ENCODE peak calls at places on chromosomes 2 and 18, in seven cellular contexts. L is iris pigment epithelial cell, C is KBM-7, W is HTR-8/SVneo, B is posterior vena cava, Z is NCI-H460, E is HEK293T. X is an unnamed sample.

GRCh38 chr2:9003366-9003615 is 193 bp downstream of the MBOAT2 start:
- DNase-seq in L (no peak), C (no peak), W (no peak), B (no peak), Z (no peak), E (no peak), X (no peak)

GRCh38 chr18:78584167-78585022 is 395.2 kb upstream of the SALL3 start:
- DNase-seq in L (no peak), C (no peak), W (no peak), B (no peak), Z (no peak), E (no peak), X (no peak)

GRCh38 chr2:73103018-73103542 is 9.7 kb downstream of the RAB11FIP5 start:
- DNase-seq in L (no peak), C (no peak), W (no peak), B (peak; percentile 74), Z (no peak), E (no peak), X (no peak)

GRCh38 chr2:226508683-226509082 is 290.9 kb downstream of the IRS1 start:
- DNase-seq in L (peak; percentile 23), C (no peak), W (no peak), B (no peak), Z (no peak), E (no peak), X (no peak)

GRCh38 chr18:64966667-64967066 is 784.1 kb upstream of the CDH7 start:
- DNase-seq in L (no peak), C (no peak), W (no peak), B (no peak), Z (no peak), E (no peak), X (no peak)

GRCh38 chr2:175836361-175836760 is 165.7 kb downstream of the LNPK start:
- DNase-seq in L (no peak), C (no peak), W (no peak), B (no peak), Z (no peak), E (no peak), X (no peak)

GRCh38 chr18:45324489-45325111 is 290.7 kb upstream of the SLC14A2 start:
- DNase-seq in L (peak; percentile 51), C (no peak), W (no peak), B (peak; percentile 93), Z (peak; percentile 52), E (no peak), X (peak; percentile 8)

GRCh38 chr2:64609229-64609994 is 44.3 kb downstream of the SERTAD2 start:
- DNase-seq in L (peak; percentile 53), C (peak; percentile 53), W (no peak), B (peak; percentile 91), Z (peak; percentile 33), E (peak; percentile 92), X (peak; percentile 17)

GRCh38 chr2:6826081-6826913 is 39.4 kb downstream of the CMPK2 start:
- DNase-seq in L (peak; percentile 89), C (peak; percentile 91), W (no peak), B (no peak), Z (peak; percentile 48), E (peak; percentile 15), X (peak; percentile 87)

GRCh38 chr18:37218022-37218590 is 347.5 kb downstream of the CELF4 start:
- DNase-seq in L (no peak), C (no peak), W (no peak), B (no peak), Z (no peak), E (no peak), X (no peak)

GRCh38 chr18:12703714-12704113 is 872 bp downstream of the PSMG2 start:
- DNase-seq in L (peak; percentile 28), C (peak; percentile 38), W (no peak), B (no peak), Z (no peak), E (peak; percentile 10), X (peak; percentile 46)

GRCh38 chr2:130759906-130760753 is 4.8 kb downstream of the AMER3 start:
- DNase-seq in L (peak; percentile 9), C (no peak), W (no peak), B (no peak), Z (no peak), E (no peak), X (no peak)

GRCh38 chr18:61335737-61336555 is 2.7 kb downstream of the CDH20 start:
- DNase-seq in L (peak; percentile 51), C (no peak), W (no peak), B (no peak), Z (no peak), E (peak; percentile 7), X (no peak)

GRCh38 chr2:20186078-20186854 is 38.7 kb downstream of the SDC1 start:
- DNase-seq in L (peak; percentile 39), C (peak; percentile 81), W (peak; percentile 83), B (no peak), Z (no peak), E (no peak), X (peak; percentile 73)

GRCh38 chr2:145221032-145221431 is 701.1 kb upstream of the ZEB2 start:
- DNase-seq in L (no peak), C (no peak), W (no peak), B (no peak), Z (no peak), E (no peak), X (no peak)

GRCh38 chr2:30869988-30870387 is 62.7 kb upstream of the CAPN13 start:
- DNase-seq in L (no peak), C (no peak), W (no peak), B (no peak), Z (no peak), E (no peak), X (no peak)

GRCh38 chr2:16222326-16222725 is 282.0 kb downstream of the MYCN start:
- DNase-seq in L (no peak), C (no peak), W (no peak), B (no peak), Z (no peak), E (no peak), X (no peak)

GRCh38 chr2:102046135-102046901 is 54.6 kb downstream of the IL1R2 start:
- DNase-seq in L (peak; percentile 82), C (no peak), W (no peak), B (no peak), Z (no peak), E (no peak), X (peak; percentile 89)

GRCh38 chr2:19021100-19021476 is 337.3 kb downstream of the OSR1 start:
- DNase-seq in L (peak; percentile 94), C (no peak), W (peak; percentile 54), B (no peak), Z (no peak), E (no peak), X (peak; percentile 98)

GRCh38 chr2:48508461-48509124 is 21.4 kb upstream of the STON1 start:
- DNase-seq in L (peak; percentile 89), C (peak; percentile 20), W (peak; percentile 37), B (no peak), Z (peak; percentile 33), E (no peak), X (peak; percentile 75)

GRCh38 chr18:8866679-8867078 is 161.3 kb downstream of the MTCL1 start:
- DNase-seq in L (no peak), C (no peak), W (no peak), B (no peak), Z (no peak), E (no peak), X (no peak)

GRCh38 chr2:231883468-231883881 is 42.7 kb downstream of the NPPC start:
- DNase-seq in L (no peak), C (peak; percentile 5), W (peak; percentile 49), B (no peak), Z (no peak), E (no peak), X (no peak)

GRCh38 chr18:45998244-45998643 is 31.1 kb upstream of the EPG5 start:
- DNase-seq in L (no peak), C (no peak), W (no peak), B (no peak), Z (no peak), E (no peak), X (no peak)

GRCh38 chr2:160139350-160139749 is 60.7 kb downstream of the ITGB6 start:
- DNase-seq in L (no peak), C (no peak), W (no peak), B (no peak), Z (no peak), E (no peak), X (no peak)

GRCh38 chr2:219461669-219462068 is 27.0 kb downstream of the SPEG start:
- DNase-seq in L (no peak), C (no peak), W (no peak), B (no peak), Z (no peak), E (no peak), X (no peak)

GRCh38 chr2:38116762-38117161 is 40.8 kb upstream of the CYP1B1 start:
- DNase-seq in L (peak; percentile 86), C (no peak), W (no peak), B (no peak), Z (no peak), E (no peak), X (peak; percentile 54)